ENCODE peak calls at places on chromosomes 13 and 19, in eight cellular contexts. N is endodermal cell, F is IMR-90, K is heart right ventricle, H is cardiac muscle cell, O is left ventricle myocardium inferior, Z is PC-3, X is mammary epithelial cell. R is an unnamed sample.

GRCh38 chr19:12994701-12995595 is at the start of gene NFIX:
- DNase-seq in N (peak; percentile 68), F (peak; percentile 39), K (peak; percentile 78), H (peak; percentile 76), O (peak; percentile 81), Z (peak; percentile 69), X (peak; percentile 62), R (peak; percentile 89)

GRCh38 chr13:25180450-25180794 is 8.3 kb upstream of the AMER2 start:
- DNase-seq in N (no peak), F (no peak), K (no peak), H (no peak), O (no peak), Z (no peak), X (no peak), R (no peak)

GRCh38 chr19:2962018-2962670 is 15.2 kb upstream of the TLE6 start:
- DNase-seq in N (peak; percentile 83), F (peak; percentile 89), K (no peak), H (peak; percentile 89), O (no peak), Z (peak; percentile 67), X (peak; percentile 38), R (peak; percentile 95)

GRCh38 chr19:49809155-49809986 is 3.7 kb downstream of the FUZ start:
- DNase-seq in N (peak; percentile 84), F (no peak), K (peak; percentile 75), H (no peak), O (peak; percentile 70), Z (peak; percentile 36), X (no peak), R (peak; percentile 71)

GRCh38 chr19:56973713-56974553 is 133.4 kb upstream of the PEG3 start:
- DNase-seq in N (no peak), F (no peak), K (no peak), H (no peak), O (no peak), Z (no peak), X (no peak), R (no peak)

GRCh38 chr13:113158946-113159345 is 498 bp downstream of the PROZ start:
- DNase-seq in N (peak; percentile 53), F (no peak), K (no peak), H (no peak), O (no peak), Z (no peak), X (no peak), R (peak; percentile 58)

GRCh38 chr19:21463449-21464105 is 41.8 kb upstream of the ZNF429 start:
- DNase-seq in N (peak; percentile 97), F (no peak), K (peak; percentile 38), H (peak; percentile 48), O (peak; percentile 42), Z (peak; percentile 56), X (peak; percentile 69), R (peak; percentile 90)

GRCh38 chr19:13302521-13303270 is 152.5 kb downstream of the IER2 start:
- DNase-seq in N (peak; percentile 50), F (no peak), K (no peak), H (no peak), O (no peak), Z (peak; percentile 25), X (no peak), R (peak; percentile 15)

GRCh38 chr19:55304279-55304978 is 20.6 kb downstream of the BRSK1 start:
- DNase-seq in N (peak; percentile 81), F (no peak), K (no peak), H (peak; percentile 33), O (no peak), Z (peak; percentile 54), X (peak; percentile 52), R (peak; percentile 83)

GRCh38 chr13:39777527-39778061 is 122.1 kb downstream of the COG6 start:
- DNase-seq in N (peak; percentile 59), F (peak; percentile 90), K (no peak), H (peak; percentile 87), O (no peak), Z (peak; percentile 86), X (peak; percentile 92), R (peak; percentile 41)

GRCh38 chr13:73767747-73768315 is 366.4 kb downstream of the KLF12 start:
- DNase-seq in N (peak; percentile 74), F (no peak), K (no peak), H (no peak), O (no peak), Z (peak; percentile 27), X (no peak), R (peak; percentile 50)

GRCh38 chr13:74061939-74062595 is 72.1 kb downstream of the KLF12 start:
- DNase-seq in N (no peak), F (peak; percentile 47), K (no peak), H (peak; percentile 80), O (no peak), Z (no peak), X (no peak), R (no peak)

GRCh38 chr19:35044317-35045117 is 3.0 kb downstream of the HPN start:
- DNase-seq in N (peak; percentile 93), F (peak; percentile 43), K (peak; percentile 67), H (peak; percentile 66), O (peak; percentile 63), Z (peak; percentile 62), X (peak; percentile 48), R (peak; percentile 60)

GRCh38 chr19:42059196-42059595 is 10.8 kb downstream of the GRIK5 start:
- DNase-seq in N (no peak), F (no peak), K (no peak), H (no peak), O (no peak), Z (no peak), X (no peak), R (no peak)

GRCh38 chr13:65265988-65266387 is 1964.1 kb downstream of the PCDH9 start:
- DNase-seq in N (no peak), F (no peak), K (no peak), H (no peak), O (no peak), Z (no peak), X (no peak), R (no peak)

GRCh38 chr19:58387338-58388174 is 487 bp downstream of the RPS5 start:
- DNase-seq in N (peak; percentile 58), F (no peak), K (no peak), H (no peak), O (no peak), Z (no peak), X (no peak), R (no peak)

DNA sequence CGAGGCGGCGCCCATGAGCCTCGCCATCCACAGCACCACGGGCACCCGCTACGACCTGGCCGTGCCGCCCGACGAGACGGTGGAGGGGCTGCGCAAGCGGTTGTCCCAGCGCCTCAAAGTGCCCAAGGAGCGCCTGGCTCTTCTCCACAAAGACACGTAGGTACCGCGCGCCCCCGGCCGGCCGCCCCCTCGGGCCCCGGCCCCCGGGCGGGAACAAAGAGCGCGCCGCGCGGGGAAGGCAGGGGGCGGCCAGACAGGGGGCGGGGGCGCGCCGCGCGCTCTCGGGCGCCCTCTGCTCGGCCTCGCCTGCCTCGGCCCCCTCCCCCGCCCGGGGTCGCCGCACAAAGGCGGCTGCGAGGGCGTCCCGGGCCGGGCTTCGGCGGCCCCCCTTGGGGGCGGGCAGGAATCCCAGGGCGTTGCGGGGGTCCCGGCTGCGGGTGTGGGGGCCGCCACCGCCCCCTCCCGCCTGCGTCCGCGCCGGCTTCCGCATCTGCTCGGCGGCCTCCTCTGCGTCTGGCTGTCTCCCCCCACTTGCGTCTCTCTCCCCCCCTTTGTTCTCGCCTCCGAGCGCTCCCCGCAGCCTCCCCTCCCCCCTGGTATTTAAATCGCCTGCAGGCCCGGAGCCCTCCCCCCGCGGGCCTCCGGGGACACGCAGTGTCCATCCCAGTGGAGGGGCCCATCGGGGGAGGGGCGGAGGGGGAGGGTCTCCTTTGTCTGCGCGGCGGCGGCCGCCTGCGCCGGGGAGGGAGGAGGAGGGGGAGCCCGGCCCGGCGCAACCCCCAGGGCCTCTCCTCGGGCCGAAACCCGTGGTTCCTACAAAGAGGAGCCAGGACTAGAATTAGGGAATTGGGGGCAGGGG is 2.2 kb downstream of the MIDN start:
- DNase-seq in N (peak; percentile 84), F (peak; percentile 60), K (no peak), H (peak; percentile 87), O (peak; percentile 74), Z (no peak), X (no peak), R (peak; percentile 96)
- H3K27ac ChIP-seq in N (peak overlapping the region; percentile 91), F (peak overlapping the region; percentile 99), K (peak overlapping the region; percentile 95), H (peak overlapping the region; percentile 91), O (peak overlapping the region; percentile 100), Z (peak overlapping the region; percentile 94), X (peak overlapping the region; percentile 54), R (peak overlapping the region; percentile 82)

GRCh38 chr19:53466726-53467125 is 807 bp upstream of the ZNF813 start:
- DNase-seq in N (peak; percentile 49), F (no peak), K (no peak), H (no peak), O (no peak), Z (no peak), X (no peak), R (peak; percentile 7)
- TF ChIP-seq CTCF in N (peak; percentile 63), F (no peak), K (no peak), H (no peak), O (no peak), Z (no peak), X (no peak), R (peak; percentile 23)

DNA sequence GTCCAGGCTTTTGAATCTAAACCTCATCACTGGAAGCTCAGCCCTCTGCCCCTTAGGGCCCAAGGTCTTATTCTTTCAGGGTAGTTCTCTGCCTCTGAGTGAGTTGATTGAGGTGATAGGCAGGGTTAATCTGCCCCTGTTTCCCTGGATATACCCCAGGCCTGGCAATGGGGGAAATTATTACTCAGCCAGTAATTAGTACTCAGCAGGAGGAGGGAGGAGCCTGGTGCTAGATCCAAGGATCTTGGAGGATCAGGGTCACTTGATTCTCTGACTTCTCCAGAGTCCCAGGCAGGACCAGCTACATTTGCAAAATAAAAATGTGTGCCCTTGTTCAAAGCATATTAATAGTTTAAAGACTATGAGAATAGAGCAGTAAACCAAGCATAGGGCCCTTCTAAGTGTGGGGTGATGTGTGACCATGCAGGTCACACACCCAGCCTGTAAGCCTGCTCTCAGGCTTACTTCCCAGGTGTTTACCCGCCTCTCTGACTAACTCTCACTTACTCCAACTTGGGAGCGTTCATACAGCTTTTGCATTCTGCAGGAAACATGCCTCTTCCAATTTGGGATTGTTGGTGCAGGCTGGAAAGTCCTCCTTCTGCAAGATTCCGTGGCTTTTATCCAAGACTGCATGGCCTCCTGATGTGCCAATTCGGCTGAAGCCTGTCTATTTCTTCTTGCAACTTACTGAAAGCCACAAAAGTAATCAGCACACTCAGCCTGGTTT is 7.9 kb upstream of the STK24 start:
- DNase-seq in N (no peak), F (no peak), K (no peak), H (no peak), O (no peak), Z (no peak), X (peak; percentile 60), R (no peak)
- H3K27ac ChIP-seq in N (no peak overlapping the region), F (no peak overlapping the region), K (no peak overlapping the region), H (no peak overlapping the region), O (no peak overlapping the region), Z (no peak overlapping the region), X (no peak overlapping the region), R (no peak overlapping the region)

DNA sequence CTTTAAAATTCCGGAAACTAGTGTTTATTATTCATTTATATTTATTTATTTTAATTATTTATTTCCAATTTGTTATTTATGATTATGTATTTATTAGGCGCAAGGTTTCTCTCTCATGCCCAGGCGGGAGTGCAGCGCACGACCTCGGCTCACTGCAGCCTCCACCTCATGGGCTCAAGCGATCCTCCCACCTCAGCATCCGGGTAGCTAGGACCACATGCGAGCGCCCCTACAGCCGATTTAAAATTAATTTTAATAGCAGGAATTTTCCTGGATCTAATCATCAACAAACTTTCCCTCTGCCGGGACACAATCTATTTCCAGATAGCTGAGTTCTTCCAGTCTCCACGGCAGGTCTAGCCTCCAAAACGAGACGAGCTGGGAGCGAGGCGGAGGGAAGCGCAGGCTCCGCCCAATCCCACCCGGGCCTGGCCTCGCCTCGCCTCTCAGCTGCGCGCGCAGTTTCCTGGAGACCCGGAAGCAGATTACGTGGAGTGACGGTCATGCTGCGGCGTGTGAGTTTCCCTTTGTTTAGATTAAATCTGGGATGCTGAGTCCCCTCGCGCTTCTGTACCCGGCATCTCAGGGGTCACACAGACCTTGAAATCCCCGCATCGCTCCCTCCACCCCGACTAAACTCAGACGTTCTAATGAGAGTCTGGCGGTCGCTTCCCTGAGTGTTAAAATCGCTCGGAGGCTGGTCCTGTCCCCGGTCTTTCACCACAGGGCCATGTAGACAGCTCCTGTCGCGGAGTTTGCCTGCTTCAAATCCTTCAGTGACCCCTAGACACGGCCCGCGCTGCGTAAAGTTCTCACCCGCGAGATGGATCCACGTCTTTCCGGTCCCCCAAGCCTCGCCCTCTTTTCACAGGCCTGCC is at the start of gene ZNF880:
- DNase-seq in N (peak; percentile 92), F (peak; percentile 89), K (peak; percentile 95), H (peak; percentile 96), O (peak; percentile 95), Z (peak; percentile 52), X (peak; percentile 84), R (peak; percentile 93)
- TF ChIP-seq CTCF in N (no peak), F (no peak), K (no peak), H (no peak), O (no peak), Z (no peak), X (no peak), R (no peak)